ENCODE peak calls at places on chromosomes 4 and X, in six cellular contexts. One of them, this sample, is unnamed.

GRCh38 chrX:26442340-26442739 is 226.4 kb downstream of the MAGEB5 start:
- DNase-seq in RPMI8226: peak
- DNase-seq in EL: no peak
- DNase-seq in GM23338: peak
- DNase-seq in NCI-H2029: no peak
- DNase-seq in left kidney: peak
- DNase-seq in this sample: no peak

GRCh38 chrX:85992811-85993229 is 54.5 kb downstream of the CHM start:
- DNase-seq in left kidney: no peak
- DNase-seq in NCI-H2029: peak
- DNase-seq in EL: peak
- DNase-seq in GM23338: no peak
- DNase-seq in RPMI8226: no peak
- DNase-seq in this sample: peak

GRCh38 chr4:112150920-112151319 is 5.7 kb downstream of the FAM241A start:
- DNase-seq in left kidney: no peak
- DNase-seq in RPMI8226: no peak
- DNase-seq in NCI-H2029: no peak
- DNase-seq in GM23338: no peak
- DNase-seq in EL: no peak
- DNase-seq in this sample: no peak

GRCh38 chr4:48777739-48778138 is 2.3 kb downstream of the FRYL start:
- DNase-seq in RPMI8226: no peak
- DNase-seq in EL: no peak
- DNase-seq in NCI-H2029: no peak
- DNase-seq in left kidney: no peak
- DNase-seq in GM23338: no peak
- DNase-seq in this sample: no peak

GRCh38 chr4:169660929-169661328 is 40.6 kb downstream of the CLCN3 start:
- DNase-seq in RPMI8226: no peak
- DNase-seq in GM23338: no peak
- DNase-seq in left kidney: no peak
- DNase-seq in NCI-H2029: no peak
- DNase-seq in EL: no peak
- DNase-seq in this sample: no peak

GRCh38 chrX:72169008-72169728 is 12.4 kb upstream of the PIN4 start:
- DNase-seq in GM23338: no peak
- DNase-seq in RPMI8226: peak
- DNase-seq in EL: peak
- DNase-seq in left kidney: no peak
- DNase-seq in NCI-H2029: peak
- DNase-seq in this sample: no peak

GRCh38 chrX:117653396-117653795 is 463.2 kb downstream of the KLHL13 start:
- DNase-seq in EL: no peak
- DNase-seq in GM23338: no peak
- DNase-seq in RPMI8226: no peak
- DNase-seq in left kidney: no peak
- DNase-seq in NCI-H2029: no peak
- DNase-seq in this sample: no peak

GRCh38 chr4:7105261-7105660 is 37.4 kb upstream of the GRPEL1 start:
- DNase-seq in NCI-H2029: no peak
- DNase-seq in left kidney: no peak
- DNase-seq in GM23338: no peak
- DNase-seq in RPMI8226: peak
- DNase-seq in EL: no peak
- DNase-seq in this sample: no peak

GRCh38 chrX:112803060-112803459 is 37.6 kb downstream of the AMOT start:
- DNase-seq in GM23338: no peak
- DNase-seq in NCI-H2029: no peak
- DNase-seq in left kidney: no peak
- DNase-seq in RPMI8226: no peak
- DNase-seq in EL: no peak
- DNase-seq in this sample: no peak

GRCh38 chrX:115952417-115953092 is 218.0 kb upstream of the AGTR2 start:
- DNase-seq in RPMI8226: no peak
- DNase-seq in EL: no peak
- DNase-seq in GM23338: peak
- DNase-seq in NCI-H2029: no peak
- DNase-seq in left kidney: no peak
- DNase-seq in this sample: no peak

GRCh38 chrX:2466876-2467656 is 33.7 kb downstream of the DHRSX start:
- DNase-seq in EL: no peak
- DNase-seq in RPMI8226: no peak
- DNase-seq in GM23338: no peak
- DNase-seq in left kidney: no peak
- DNase-seq in NCI-H2029: no peak
- DNase-seq in this sample: no peak

GRCh38 chr4:94127707-94128328 is 79.8 kb upstream of the SMARCAD1 start:
- DNase-seq in left kidney: peak
- DNase-seq in RPMI8226: peak
- DNase-seq in GM23338: peak
- DNase-seq in NCI-H2029: peak
- DNase-seq in EL: peak
- DNase-seq in this sample: peak

GRCh38 chr4:105613326-105613725 is 60.9 kb downstream of the ARHGEF38 start:
- DNase-seq in EL: no peak
- DNase-seq in left kidney: no peak
- DNase-seq in GM23338: no peak
- DNase-seq in NCI-H2029: peak
- DNase-seq in RPMI8226: no peak
- DNase-seq in this sample: no peak

GRCh38 chrX:130091976-130092522 is 18.2 kb downstream of the ELF4 start:
- DNase-seq in EL: peak
- DNase-seq in RPMI8226: peak
- DNase-seq in GM23338: peak
- DNase-seq in NCI-H2029: no peak
- DNase-seq in left kidney: peak
- DNase-seq in this sample: no peak

GRCh38 chr4:6236816-6237390 is 32.7 kb upstream of the WFS1 start:
- DNase-seq in left kidney: no peak
- DNase-seq in GM23338: no peak
- DNase-seq in NCI-H2029: no peak
- DNase-seq in EL: no peak
- DNase-seq in RPMI8226: no peak
- DNase-seq in this sample: no peak

This sample was measured in RWPE1.